ENCODE peak calls at places on chromosome 19, in six cellular contexts. One of them, this sample, is unnamed.

GRCh38 chr19:56015756-56016155 is 29.2 kb downstream of the NLRP5 start:
- DNase-seq in H1: no peak
- DNase-seq in PC-9: no peak
- DNase-seq in fibroblast of mammary gland: no peak
- DNase-seq in CD4-positive, alpha-beta T cell: no peak
- DNase-seq in RWPE1: no peak
- DNase-seq in this sample: no peak

GRCh38 chr19:1992759-1993260 is 22.7 kb downstream of the BTBD2 start:
- DNase-seq in H1: no peak
- DNase-seq in PC-9: no peak
- DNase-seq in RWPE1: no peak
- DNase-seq in CD4-positive, alpha-beta T cell: no peak
- DNase-seq in fibroblast of mammary gland: no peak
- DNase-seq in this sample: no peak

GRCh38 chr19:18185538-18185937 is 7.5 kb upstream of the MPV17L2 start:
- DNase-seq in H1: no peak
- DNase-seq in CD4-positive, alpha-beta T cell: no peak
- DNase-seq in fibroblast of mammary gland: no peak
- DNase-seq in RWPE1: no peak
- DNase-seq in PC-9: no peak
- DNase-seq in this sample: no peak

GRCh38 chr19:28619842-28620429 is 593.0 kb downstream of the UQCRFS1 start:
- DNase-seq in CD4-positive, alpha-beta T cell: no peak
- DNase-seq in PC-9: no peak
- DNase-seq in RWPE1: no peak
- DNase-seq in H1: no peak
- DNase-seq in fibroblast of mammary gland: no peak
- DNase-seq in this sample: no peak

GRCh38 chr19:6274756-6275155 is 5.0 kb downstream of the MLLT1 start:
- DNase-seq in fibroblast of mammary gland: no peak
- DNase-seq in CD4-positive, alpha-beta T cell: no peak
- DNase-seq in H1: no peak
- DNase-seq in RWPE1: no peak
- DNase-seq in PC-9: no peak
- DNase-seq in this sample: no peak

GRCh38 chr19:51647318-51647717 is 693 bp upstream of the SIGLEC14 start:
- DNase-seq in H1: no peak
- DNase-seq in PC-9: no peak
- DNase-seq in RWPE1: no peak
- DNase-seq in fibroblast of mammary gland: no peak
- DNase-seq in CD4-positive, alpha-beta T cell: no peak
- DNase-seq in this sample: no peak

GRCh38 chr19:50488795-50489194 is 12.1 kb upstream of the GARIN5A start:
- DNase-seq in H1: no peak
- DNase-seq in CD4-positive, alpha-beta T cell: no peak
- DNase-seq in PC-9: no peak
- DNase-seq in fibroblast of mammary gland: no peak
- DNase-seq in RWPE1: no peak
- DNase-seq in this sample: no peak

GRCh38 chr19:41339936-41340335 is 13.8 kb downstream of the TGFB1 start:
- DNase-seq in PC-9: no peak
- DNase-seq in H1: no peak
- DNase-seq in RWPE1: peak; percentile 77
- DNase-seq in CD4-positive, alpha-beta T cell: no peak
- DNase-seq in fibroblast of mammary gland: no peak
- DNase-seq in this sample: no peak

GRCh38 chr19:15248648-15249559 is 16.7 kb upstream of the EPHX3 start:
- DNase-seq in H1: no peak
- DNase-seq in CD4-positive, alpha-beta T cell: no peak
- DNase-seq in fibroblast of mammary gland: peak; percentile 94
- DNase-seq in PC-9: peak; percentile 78
- DNase-seq in RWPE1: peak; percentile 90
- DNase-seq in this sample: peak; percentile 68

GRCh38 chr19:50332264-50333038 is 3.3 kb upstream of the KCNC3 start:
- DNase-seq in CD4-positive, alpha-beta T cell: no peak
- DNase-seq in H1: no peak
- DNase-seq in RWPE1: no peak
- DNase-seq in PC-9: peak; percentile 74
- DNase-seq in fibroblast of mammary gland: no peak
- DNase-seq in this sample: peak; percentile 33

GRCh38 chr19:11699931-11700794 is 38.6 kb downstream of the ZNF823 start:
- DNase-seq in CD4-positive, alpha-beta T cell: no peak
- DNase-seq in RWPE1: peak; percentile 34
- DNase-seq in PC-9: peak; percentile 43
- DNase-seq in H1: no peak
- DNase-seq in fibroblast of mammary gland: peak; percentile 46
- DNase-seq in this sample: peak; percentile 8

GRCh38 chr19:51593969-51594773 is 23.1 kb downstream of the ZNF175 start:
- DNase-seq in RWPE1: peak; percentile 96
- DNase-seq in PC-9: peak; percentile 93
- DNase-seq in fibroblast of mammary gland: peak; percentile 96
- DNase-seq in CD4-positive, alpha-beta T cell: peak; percentile 95
- DNase-seq in H1: peak; percentile 87
- DNase-seq in this sample: peak; percentile 98

GRCh38 chr19:44648536-44649370 is 5.0 kb downstream of the PVR start:
- DNase-seq in CD4-positive, alpha-beta T cell: no peak
- DNase-seq in RWPE1: no peak
- DNase-seq in H1: no peak
- DNase-seq in fibroblast of mammary gland: peak; percentile 55
- DNase-seq in PC-9: peak; percentile 50
- DNase-seq in this sample: no peak

GRCh38 chr19:2869618-2870017 is 2.5 kb downstream of the ZNF556 start:
- DNase-seq in PC-9: no peak
- DNase-seq in RWPE1: no peak
- DNase-seq in CD4-positive, alpha-beta T cell: no peak
- DNase-seq in H1: no peak
- DNase-seq in fibroblast of mammary gland: no peak
- DNase-seq in this sample: no peak

GRCh38 chr19:49896863-49897621 is at the start of gene IL4I1:
- DNase-seq in fibroblast of mammary gland: no peak
- DNase-seq in RWPE1: no peak
- DNase-seq in H1: no peak
- DNase-seq in PC-9: no peak
- DNase-seq in CD4-positive, alpha-beta T cell: peak; percentile 51
- DNase-seq in this sample: peak; percentile 63

GRCh38 chr19:46909356-46909755 is 48.6 kb downstream of the ARHGAP35 start:
- DNase-seq in CD4-positive, alpha-beta T cell: no peak
- DNase-seq in PC-9: no peak
- DNase-seq in fibroblast of mammary gland: no peak
- DNase-seq in RWPE1: no peak
- DNase-seq in H1: no peak
- DNase-seq in this sample: no peak

GRCh38 chr19:52638601-52639000 is 446 bp upstream of the ZNF83 start:
- DNase-seq in CD4-positive, alpha-beta T cell: no peak
- DNase-seq in PC-9: no peak
- DNase-seq in fibroblast of mammary gland: peak; percentile 65
- DNase-seq in H1: no peak
- DNase-seq in RWPE1: peak; percentile 12
- DNase-seq in this sample: no peak

GRCh38 chr19:30144794-30145193 is 202.8 kb downstream of the URI1 start:
- DNase-seq in CD4-positive, alpha-beta T cell: no peak
- DNase-seq in RWPE1: no peak
- DNase-seq in H1: no peak
- DNase-seq in PC-9: no peak
- DNase-seq in fibroblast of mammary gland: no peak
- DNase-seq in this sample: no peak

GRCh38 chr19:35156673-35157014 is 2.1 kb downstream of the FXYD5 start:
- DNase-seq in PC-9: no peak
- DNase-seq in H1: no peak
- DNase-seq in CD4-positive, alpha-beta T cell: no peak
- DNase-seq in RWPE1: no peak
- DNase-seq in fibroblast of mammary gland: no peak
- DNase-seq in this sample: no peak

GRCh38 chr19:45782820-45783785 is 813 bp upstream of the DMPK start:
- DNase-seq in RWPE1: peak; percentile 80
- DNase-seq in H1: no peak
- DNase-seq in fibroblast of mammary gland: peak; percentile 71
- DNase-seq in CD4-positive, alpha-beta T cell: no peak
- DNase-seq in PC-9: peak; percentile 77
- DNase-seq in this sample: no peak

GRCh38 chr19:48372904-48373303 is 8.7 kb downstream of the SYNGR4 start:
- DNase-seq in PC-9: no peak
- DNase-seq in fibroblast of mammary gland: no peak
- DNase-seq in H1: no peak
- DNase-seq in RWPE1: no peak
- DNase-seq in CD4-positive, alpha-beta T cell: no peak
- DNase-seq in this sample: no peak

GRCh38 chr19:41320185-41320518 is 10.2 kb downstream of the CCDC97 start:
- DNase-seq in PC-9: no peak
- DNase-seq in RWPE1: no peak
- DNase-seq in CD4-positive, alpha-beta T cell: no peak
- DNase-seq in fibroblast of mammary gland: no peak
- DNase-seq in H1: no peak
- DNase-seq in this sample: no peak

GRCh38 chr19:50357178-50358100 is 8.0 kb downstream of the NAPSA start:
- DNase-seq in fibroblast of mammary gland: peak; percentile 52
- DNase-seq in H1: peak; percentile 56
- DNase-seq in PC-9: peak; percentile 45
- DNase-seq in CD4-positive, alpha-beta T cell: peak; percentile 85
- DNase-seq in RWPE1: no peak
- DNase-seq in this sample: peak; percentile 82

GRCh38 chr19:48636859-48637448 is at the start of gene DBP:
- DNase-seq in CD4-positive, alpha-beta T cell: peak; percentile 40
- DNase-seq in fibroblast of mammary gland: no peak
- DNase-seq in RWPE1: no peak
- DNase-seq in PC-9: peak; percentile 63
- DNase-seq in H1: no peak
- DNase-seq in this sample: peak; percentile 54

GRCh38 chr19:47598407-47599349 is 10.3 kb upstream of the BICRA start:
- DNase-seq in H1: peak; percentile 86
- DNase-seq in PC-9: peak; percentile 96
- DNase-seq in fibroblast of mammary gland: peak; percentile 98
- DNase-seq in CD4-positive, alpha-beta T cell: no peak
- DNase-seq in RWPE1: peak; percentile 97
- DNase-seq in this sample: peak; percentile 77

GRCh38 chr19:54475706-54476105 is 2.6 kb upstream of the CDC42EP5 start:
- DNase-seq in H1: no peak
- DNase-seq in RWPE1: no peak
- DNase-seq in CD4-positive, alpha-beta T cell: no peak
- DNase-seq in fibroblast of mammary gland: no peak
- DNase-seq in PC-9: no peak
- DNase-seq in this sample: no peak

GRCh38 chr19:49492573-49493411 is 3.4 kb upstream of the RPS11 start:
- DNase-seq in fibroblast of mammary gland: peak; percentile 65
- DNase-seq in CD4-positive, alpha-beta T cell: no peak
- DNase-seq in H1: no peak
- DNase-seq in RWPE1: no peak
- DNase-seq in PC-9: peak; percentile 74
- DNase-seq in this sample: no peak

GRCh38 chr19:17488593-17489391 is 18.5 kb downstream of the SLC27A1 start:
- DNase-seq in RWPE1: peak; percentile 55
- DNase-seq in H1: peak; percentile 96
- DNase-seq in fibroblast of mammary gland: no peak
- DNase-seq in PC-9: peak; percentile 72
- DNase-seq in CD4-positive, alpha-beta T cell: peak; percentile 71
- DNase-seq in this sample: peak; percentile 28

GRCh38 chr19:44875666-44876418 is 15.2 kb upstream of the TOMM40 start:
- DNase-seq in RWPE1: no peak
- DNase-seq in PC-9: peak; percentile 95
- DNase-seq in H1: no peak
- DNase-seq in fibroblast of mammary gland: peak; percentile 40
- DNase-seq in CD4-positive, alpha-beta T cell: no peak
- DNase-seq in this sample: no peak

GRCh38 chr19:7415163-7415856 is 66.6 kb downstream of the ARHGEF18 start:
- DNase-seq in RWPE1: no peak
- DNase-seq in H1: no peak
- DNase-seq in CD4-positive, alpha-beta T cell: no peak
- DNase-seq in PC-9: no peak
- DNase-seq in fibroblast of mammary gland: peak; percentile 68
- DNase-seq in this sample: no peak

GRCh38 chr19:16899566-16900075 is 10.8 kb downstream of the F2RL3 start:
- DNase-seq in PC-9: peak; percentile 45
- DNase-seq in H1: no peak
- DNase-seq in fibroblast of mammary gland: peak; percentile 41
- DNase-seq in CD4-positive, alpha-beta T cell: no peak
- DNase-seq in RWPE1: no peak
- DNase-seq in this sample: peak; percentile 44

GRCh38 chr19:4389511-4390016 is 10.8 kb downstream of the SH3GL1 start:
- DNase-seq in fibroblast of mammary gland: no peak
- DNase-seq in CD4-positive, alpha-beta T cell: no peak
- DNase-seq in PC-9: no peak
- DNase-seq in RWPE1: no peak
- DNase-seq in H1: no peak
- DNase-seq in this sample: no peak
- TF ChIP-seq CTCF in fibroblast of mammary gland: no peak
- TF ChIP-seq CTCF in CD4-positive, alpha-beta T cell: no peak
- TF ChIP-seq CTCF in PC-9: no peak
- TF ChIP-seq CTCF in RWPE1: no peak
- TF ChIP-seq CTCF in H1: no peak
- TF ChIP-seq CTCF in this sample: no peak

GRCh38 chr19:13092206-13092605 is 10.5 kb downstream of the LYL1 start:
- DNase-seq in PC-9: no peak
- DNase-seq in fibroblast of mammary gland: no peak
- DNase-seq in H1: no peak
- DNase-seq in CD4-positive, alpha-beta T cell: no peak
- DNase-seq in RWPE1: no peak
- DNase-seq in this sample: no peak

GRCh38 chr19:13094771-13095392 is 7.8 kb downstream of the LYL1 start:
- DNase-seq in fibroblast of mammary gland: no peak
- DNase-seq in CD4-positive, alpha-beta T cell: no peak
- DNase-seq in PC-9: no peak
- DNase-seq in H1: no peak
- DNase-seq in RWPE1: no peak
- DNase-seq in this sample: no peak

GRCh38 chr19:13092608-13093260 is 9.9 kb downstream of the LYL1 start:
- DNase-seq in fibroblast of mammary gland: peak; percentile 53
- DNase-seq in RWPE1: no peak
- DNase-seq in H1: no peak
- DNase-seq in CD4-positive, alpha-beta T cell: no peak
- DNase-seq in PC-9: no peak
- DNase-seq in this sample: no peak

GRCh38 chr19:13094285-13094595 is 8.4 kb downstream of the LYL1 start:
- DNase-seq in CD4-positive, alpha-beta T cell: no peak
- DNase-seq in fibroblast of mammary gland: no peak
- DNase-seq in PC-9: no peak
- DNase-seq in RWPE1: no peak
- DNase-seq in H1: no peak
- DNase-seq in this sample: no peak

GRCh38 chr19:13093407-13094284 is 9.0 kb downstream of the LYL1 start:
- DNase-seq in RWPE1: peak; percentile 77
- DNase-seq in PC-9: peak; percentile 75
- DNase-seq in fibroblast of mammary gland: peak; percentile 82
- DNase-seq in CD4-positive, alpha-beta T cell: peak; percentile 77
- DNase-seq in H1: peak; percentile 79
- DNase-seq in this sample: peak; percentile 71
- TF ChIP-seq CTCF in RWPE1: peak; percentile 88
- TF ChIP-seq CTCF in PC-9: peak; percentile 99
- TF ChIP-seq CTCF in fibroblast of mammary gland: peak; percentile 82
- TF ChIP-seq CTCF in CD4-positive, alpha-beta T cell: peak; percentile 89
- TF ChIP-seq CTCF in H1: peak; percentile 96
- TF ChIP-seq CTCF in this sample: peak; percentile 83

GRCh38 chr19:58519355-58520256 is at the start of gene ZBTB45:
- DNase-seq in fibroblast of mammary gland: peak; percentile 97
- DNase-seq in H1: peak; percentile 91
- DNase-seq in PC-9: peak; percentile 83
- DNase-seq in RWPE1: peak; percentile 88
- DNase-seq in CD4-positive, alpha-beta T cell: peak; percentile 84
- DNase-seq in this sample: peak; percentile 94
- TF ChIP-seq CTCF in fibroblast of mammary gland: peak; percentile 54
- TF ChIP-seq CTCF in H1: peak; percentile 86
- TF ChIP-seq CTCF in PC-9: peak; percentile 67
- TF ChIP-seq CTCF in RWPE1: peak; percentile 73
- TF ChIP-seq CTCF in CD4-positive, alpha-beta T cell: peak; percentile 82
- TF ChIP-seq CTCF in this sample: peak; percentile 75

GRCh38 chr19:38046254-38047047 is 139.4 kb downstream of the SIPA1L3 start:
- DNase-seq in H1: no peak
- DNase-seq in RWPE1: no peak
- DNase-seq in PC-9: no peak
- DNase-seq in CD4-positive, alpha-beta T cell: no peak
- DNase-seq in fibroblast of mammary gland: no peak
- DNase-seq in this sample: no peak
- TF ChIP-seq CTCF in H1: no peak
- TF ChIP-seq CTCF in RWPE1: no peak
- TF ChIP-seq CTCF in PC-9: no peak
- TF ChIP-seq CTCF in CD4-positive, alpha-beta T cell: no peak
- TF ChIP-seq CTCF in fibroblast of mammary gland: no peak
- TF ChIP-seq CTCF in this sample: no peak

This sample was measured in Calu3.